ENCODE peak calls at places on chromosomes 16 and 17, in nine cellular contexts. E, W, C, T, X, D, A, K and I are unnamed samples.

GRCh38 chr16:56673916-56674315 is 4.3 kb downstream of the MT1H start:
- DNase-seq in D (no peak), K (no peak), A (no peak), E (peak), X (peak), T (no peak), W (peak), C (peak), I (no peak)

GRCh38 chr16:3776316-3776715 is 59.0 kb upstream of the TRAP1 start:
- DNase-seq in K (no peak), C (no peak), X (no peak), D (no peak), A (no peak), E (no peak), W (no peak), T (no peak), I (no peak)

GRCh38 chr16:74107795-74108610 is 188.6 kb upstream of the PSMD7 start:
- DNase-seq in K (no peak), C (peak), W (peak), X (peak), E (peak), A (no peak), T (no peak), D (peak), I (peak)

GRCh38 chr16:4323845-4324478 is 8.1 kb downstream of the GLIS2 start:
- DNase-seq in T (peak), E (peak), D (peak), K (peak), C (peak), X (peak), W (peak), A (no peak), I (peak)

GRCh38 chr17:37848690-37849616 is 75.3 kb upstream of the TBC1D3K start:
- DNase-seq in X (peak), A (peak), D (no peak), C (peak), K (no peak), T (peak), E (peak), W (peak), I (peak)

GRCh38 chr16:82368041-82368440 is 198.0 kb upstream of the MPHOSPH6 start:
- DNase-seq in E (peak), K (peak), W (peak), T (peak), D (peak), X (peak), A (no peak), C (peak), I (peak)

GRCh38 chr16:47136101-47136820 is 7.5 kb downstream of the NETO2 start:
- DNase-seq in C (peak), D (no peak), T (no peak), A (no peak), K (no peak), W (peak), X (no peak), E (no peak), I (peak)

GRCh38 chr17:74340470-74341023 is 14.5 kb downstream of the KIF19 start:
- DNase-seq in W (no peak), T (no peak), A (no peak), C (no peak), K (no peak), E (peak), X (no peak), D (no peak), I (no peak)

GRCh38 chr17:40109471-40109824 is 9.1 kb upstream of the NR1D1 start:
- DNase-seq in K (no peak), X (peak), C (no peak), A (no peak), T (no peak), D (no peak), E (no peak), W (no peak), I (no peak)

DNA sequence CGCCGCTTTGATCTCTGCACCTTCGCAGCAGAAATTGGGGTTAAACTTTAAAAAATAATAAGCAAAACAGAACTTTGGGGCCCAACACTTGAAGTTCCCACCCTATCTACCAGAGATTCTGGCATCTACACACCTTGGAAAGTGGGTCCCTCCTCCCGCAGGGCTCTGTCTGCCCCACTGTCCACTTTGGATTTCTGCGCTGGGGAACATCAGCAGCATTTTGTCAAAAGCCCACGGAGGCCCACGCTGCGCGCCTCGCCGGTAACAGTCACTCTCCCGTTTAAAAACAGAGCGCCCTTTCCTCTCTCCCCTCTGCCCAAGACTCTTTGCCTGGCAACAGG is 725 bp upstream of the WNT9B start:
- DNase-seq in D (no peak), X (no peak), T (no peak), C (no peak), W (no peak), K (no peak), A (no peak), E (no peak), I (no peak)
- H3K4me3 ChIP-seq in D (no peak), X (peak), T (no peak), C (peak), W (no peak), K (no peak), A (no peak), E (no peak), I (no peak)

GRCh38 chr16:29662000-29662728 is 883 bp upstream of the SPN start:
- DNase-seq in X (no peak), T (no peak), C (no peak), D (no peak), A (no peak), E (no peak), W (no peak), K (no peak), I (no peak)

GRCh38 chr16:29663829-29664132 is 734 bp downstream of the SPN start:
- DNase-seq in W (no peak), X (no peak), D (no peak), K (no peak), A (no peak), C (no peak), T (no peak), E (no peak), I (no peak)

GRCh38 chr16:29664133-29664912 is 1.3 kb downstream of the SPN start:
- DNase-seq in A (no peak), D (no peak), K (peak), W (no peak), X (peak), C (no peak), T (no peak), E (no peak), I (no peak)

GRCh38 chr16:29662729-29663019 is 373 bp upstream of the SPN start:
- DNase-seq in E (no peak), T (no peak), A (no peak), X (no peak), K (no peak), D (no peak), C (no peak), W (no peak), I (no peak)

DNA sequence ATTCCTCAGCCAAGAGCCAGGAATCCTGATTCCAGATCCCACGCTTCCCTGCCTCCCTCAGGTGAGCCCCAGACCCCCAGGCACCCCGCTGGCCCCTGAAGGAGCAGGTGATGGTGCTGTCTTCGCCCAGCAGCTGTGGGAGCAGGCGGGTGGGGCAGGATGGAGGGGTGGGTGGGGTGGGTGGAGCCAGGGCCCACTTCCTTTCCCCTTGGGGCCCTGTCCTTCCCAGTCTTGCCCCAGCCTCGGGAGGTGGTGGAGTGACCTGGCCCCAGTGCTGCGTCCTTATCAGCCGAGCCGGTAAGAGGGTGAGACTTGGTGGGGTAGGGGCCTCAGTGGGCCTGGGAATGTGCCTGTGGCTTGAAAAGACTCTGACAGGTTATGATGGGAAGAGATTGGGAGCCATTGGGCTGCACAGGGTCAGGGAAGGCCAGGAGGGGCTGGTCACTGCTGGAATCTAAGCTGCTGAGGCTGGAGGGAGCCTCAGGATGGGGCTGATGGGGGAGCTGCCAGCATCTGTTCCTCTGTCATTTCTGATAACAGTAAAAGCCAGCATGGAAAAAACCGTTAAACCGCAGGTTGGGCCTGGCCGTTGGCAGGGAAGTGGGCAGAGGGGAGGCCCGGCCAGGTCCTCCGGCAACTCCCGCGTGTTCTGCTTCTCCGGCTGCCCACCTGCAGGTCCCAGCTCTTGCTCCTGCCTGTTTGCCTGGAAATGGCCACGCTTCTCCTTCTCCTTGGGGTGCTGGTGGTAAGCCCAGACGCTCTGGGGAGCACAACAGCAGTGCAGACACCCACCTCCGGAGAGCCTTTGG is at the start of gene SPN:
- DNase-seq in C (no peak), A (no peak), K (no peak), X (peak), T (no peak), D (no peak), E (no peak), W (no peak), I (no peak)
- H3K4me3 ChIP-seq in C (no peak), A (no peak), K (no peak), X (no peak), T (no peak), D (peak), E (peak), W (no peak), I (no peak)

GRCh38 chr17:418421-418751 is 65.8 kb upstream of the RPH3AL start:
- DNase-seq in C (no peak), X (no peak), W (no peak), D (no peak), E (no peak), A (no peak), K (no peak), T (no peak), I (no peak)

GRCh38 chr17:419073-419735 is 66.6 kb upstream of the RPH3AL start:
- DNase-seq in A (no peak), D (no peak), C (no peak), K (no peak), T (no peak), E (no peak), W (no peak), X (no peak), I (no peak)

GRCh38 chr17:417691-418420 is 65.2 kb upstream of the RPH3AL start:
- DNase-seq in T (no peak), X (no peak), K (no peak), C (no peak), D (no peak), E (no peak), A (no peak), W (no peak), I (no peak)

GRCh38 chr17:413706-414440 is 61.3 kb upstream of the RPH3AL start:
- DNase-seq in K (no peak), D (no peak), T (no peak), C (no peak), W (no peak), E (no peak), X (no peak), A (no peak), I (no peak)

GRCh38 chr17:416293-417206 is 63.9 kb upstream of the RPH3AL start:
- DNase-seq in D (no peak), X (no peak), E (no peak), T (no peak), W (no peak), A (no peak), K (no peak), C (no peak), I (no peak)
- H3K4me3 ChIP-seq in D (peak), X (no peak), E (no peak), T (no peak), W (no peak), A (no peak), K (no peak), C (no peak), I (no peak)

GRCh38 chr17:15260376-15261062 is 4.6 kb downstream of the PMP22 start:
- DNase-seq in T (peak), K (peak), A (peak), X (peak), C (peak), E (peak), W (peak), D (peak), I (peak)

GRCh38 chr17:15262291-15263205 is 2.6 kb downstream of the PMP22 start:
- DNase-seq in D (peak), C (peak), W (peak), T (peak), X (peak), A (peak), E (no peak), K (peak), I (no peak)

GRCh38 chr17:15263206-15263579 is 1.9 kb downstream of the PMP22 start:
- DNase-seq in T (peak), E (no peak), C (peak), A (peak), X (no peak), D (peak), K (peak), W (peak), I (peak)

GRCh38 chr17:15261063-15261817 is 3.9 kb downstream of the PMP22 start:
- DNase-seq in W (peak), E (no peak), D (peak), X (peak), C (peak), K (peak), A (no peak), T (peak), I (peak)

DNA sequence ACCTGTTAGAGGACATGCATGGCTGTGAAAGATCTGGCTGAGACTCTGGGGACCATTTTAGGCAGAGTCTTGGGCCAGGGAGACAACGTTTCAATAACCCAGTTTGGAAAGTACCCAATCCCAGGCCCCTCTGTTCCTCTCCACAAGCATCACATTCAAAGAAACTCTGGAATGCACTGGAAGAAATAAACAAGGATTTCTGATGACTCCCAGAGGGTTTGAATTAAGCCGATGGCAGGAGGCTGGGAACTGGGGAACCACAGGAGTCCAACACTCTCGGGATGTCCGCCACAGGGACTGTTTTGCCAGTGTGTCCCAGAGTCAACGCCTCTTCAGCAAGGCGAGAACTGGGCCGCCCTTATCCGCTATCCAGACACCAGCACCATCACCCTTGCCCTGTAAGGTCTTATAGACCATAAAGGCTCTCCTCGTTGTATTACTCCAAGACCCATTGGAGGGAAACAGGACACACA is 3.3 kb downstream of the PMP22 start:
- DNase-seq in D (no peak), K (peak), X (peak), E (no peak), A (no peak), T (no peak), W (no peak), C (peak), I (peak)
- H3K4me3 ChIP-seq in D (peak), K (peak), X (peak), E (no peak), A (peak), T (peak), W (peak), C (peak), I (no peak)